ENCODE peak calls at places on chromosomes 3 and 15, in four cellular contexts. W is GM12878, U is A549, M is HepG2. N is an unnamed sample.

GRCh38 chr15:63191895-63192603 is 2.6 kb downstream of the RAB8B start:
- DNase-seq in W (peak), U (no peak), M (no peak), N (peak)

GRCh38 chr3:177443469-177443868 is 246.2 kb upstream of the TBL1XR1 start:
- DNase-seq in W (no peak), U (no peak), M (peak), N (no peak)

GRCh38 chr3:113247664-113248458 is 36.5 kb downstream of the BOC start:
- DNase-seq in W (no peak), U (no peak), M (no peak), N (no peak)

GRCh38 chr3:193168911-193169310 is 72.1 kb upstream of the PLAAT1 start:
- DNase-seq in W (no peak), U (no peak), M (no peak), N (no peak)

GRCh38 chr3:136818851-136819783 is at the start of gene SLC35G2:
- DNase-seq in W (no peak), U (peak), M (peak), N (peak)

GRCh38 chr15:61057830-61058529 is 171.1 kb downstream of the RORA start:
- DNase-seq in W (no peak), U (no peak), M (no peak), N (no peak)

GRCh38 chr3:187150599-187150998 is 11.3 kb upstream of the RPL39L start:
- DNase-seq in W (no peak), U (no peak), M (peak), N (peak)

GRCh38 chr3:172522871-172523818 is at the start of gene TNFSF10:
- DNase-seq in W (peak), U (no peak), M (peak), N (no peak)

GRCh38 chr3:186519021-186519658 is 25.0 kb downstream of the CRYGS start:
- DNase-seq in W (peak), U (no peak), M (no peak), N (no peak)

GRCh38 chr3:179555604-179556003 is 7.1 kb upstream of the ACTL6A start:
- DNase-seq in W (no peak), U (no peak), M (no peak), N (no peak)
- TF ChIP-seq CHD4 in W (no peak), U (no peak), M (no peak), N (no peak)

GRCh38 chr3:188319569-188319968 is 165.6 kb downstream of the LPP start:
- DNase-seq in W (no peak), U (no peak), M (peak), N (no peak)

GRCh38 chr3:188321258-188321657 is 167.3 kb downstream of the LPP start:
- DNase-seq in W (no peak), U (no peak), M (no peak), N (no peak)

GRCh38 chr3:188323067-188323842 is 169.3 kb downstream of the LPP start:
- DNase-seq in W (no peak), U (no peak), M (no peak), N (no peak)

GRCh38 chr3:188320757-188321156 is 166.8 kb downstream of the LPP start:
- DNase-seq in W (no peak), U (no peak), M (no peak), N (no peak)

GRCh38 chr3:188322135-188322892 is 168.4 kb downstream of the LPP start:
- DNase-seq in W (no peak), U (no peak), M (no peak), N (no peak)
- TF ChIP-seq CHD4 in W (no peak), U (no peak), M (no peak), N (no peak)

GRCh38 chr15:71940004-71940588 is 129.7 kb downstream of the NR2E3 start:
- DNase-seq in W (peak), U (no peak), M (no peak), N (no peak)
- TF ChIP-seq CHD4 in W (no peak), U (no peak), M (no peak), N (no peak)

GRCh38 chr15:68426149-68426548 is 5.8 kb downstream of the ITGA11 start:
- DNase-seq in W (no peak), U (no peak), M (no peak), N (no peak)
- TF ChIP-seq CHD4 in W (no peak), U (no peak), M (no peak), N (no peak)

GRCh38 chr3:195549931-195550519 is 6.9 kb upstream of the PPP1R2 start:
- DNase-seq in W (peak), U (no peak), M (peak), N (no peak)

GRCh38 chr3:195550723-195551122 is 7.6 kb upstream of the PPP1R2 start:
- DNase-seq in W (no peak), U (no peak), M (peak), N (no peak)

GRCh38 chr3:195548046-195548445 is 4.9 kb upstream of the PPP1R2 start:
- DNase-seq in W (no peak), U (no peak), M (no peak), N (no peak)

GRCh38 chr3:195549001-195549400 is 5.9 kb upstream of the PPP1R2 start:
- DNase-seq in W (no peak), U (no peak), M (no peak), N (no peak)

GRCh38 chr3:195548496-195548895 is 5.4 kb upstream of the PPP1R2 start:
- DNase-seq in W (no peak), U (no peak), M (peak), N (no peak)
- TF ChIP-seq CHD4 in W (no peak), U (no peak), M (no peak), N (no peak)

GRCh38 chr15:43493687-43494472 is 924 bp upstream of the TP53BP1 start:
- DNase-seq in W (no peak), U (no peak), M (no peak), N (peak)

GRCh38 chr15:43487271-43487895 is 5.6 kb downstream of the TP53BP1 start:
- DNase-seq in W (no peak), U (no peak), M (no peak), N (no peak)

GRCh38 chr15:43488790-43489585 is 4.0 kb downstream of the TP53BP1 start:
- DNase-seq in W (no peak), U (no peak), M (no peak), N (no peak)

GRCh38 chr15:43492673-43493601 is at the start of gene TP53BP1:
- DNase-seq in W (peak), U (peak), M (peak), N (peak)

DNA sequence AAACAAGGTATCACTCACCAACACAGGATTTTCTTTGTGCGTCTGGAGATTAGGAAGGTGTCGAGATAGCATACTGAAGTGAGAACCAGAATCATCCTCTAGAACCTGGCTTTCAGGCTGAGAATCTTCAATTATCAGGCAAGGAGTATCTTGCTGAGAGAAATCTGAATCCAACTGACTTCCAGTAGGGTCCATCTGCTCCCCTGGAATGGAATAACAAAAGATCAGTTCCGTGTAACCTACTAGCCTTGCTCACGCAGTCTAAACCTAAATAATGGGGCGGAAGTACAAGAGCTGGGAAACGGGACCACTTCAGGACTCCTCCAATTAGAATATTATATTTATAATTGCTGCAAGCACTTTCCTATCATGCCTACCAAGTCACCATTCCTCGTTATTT is 690 bp downstream of the TP53BP1 start:
- DNase-seq in W (no peak), U (no peak), M (no peak), N (no peak)
- TF ChIP-seq CHD4 in W (no peak), U (no peak), M (no peak), N (no peak)

DNA sequence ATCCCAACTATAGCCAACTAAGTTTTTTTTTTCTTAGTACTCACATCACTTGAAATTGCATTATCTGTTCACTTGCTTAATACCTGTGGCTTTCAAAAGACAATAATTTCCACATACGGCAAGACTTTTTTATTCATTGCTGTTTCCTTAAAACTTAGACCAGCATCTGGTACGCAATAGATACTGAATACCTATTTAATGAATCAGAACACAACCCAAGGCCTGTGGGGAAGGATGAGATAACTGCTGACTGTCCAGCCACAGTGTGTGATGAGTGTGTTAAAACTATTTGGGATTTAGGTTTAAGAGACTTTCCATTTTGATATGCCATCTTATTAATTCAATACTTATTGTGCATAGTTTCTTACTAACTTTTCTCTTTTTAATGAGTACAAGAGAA is 988.7 kb downstream of the NTRK3 start:
- DNase-seq in W (no peak), U (no peak), M (no peak), N (no peak)
- TF ChIP-seq CHD4 in W (no peak), U (no peak), M (no peak), N (no peak)

GRCh38 chr3:24495334-24495994 is 814 bp upstream of the THRB start:
- DNase-seq in W (no peak), U (peak), M (peak), N (peak)
- TF ChIP-seq CHD4 in W (no peak), U (no peak), M (no peak), N (no peak)

GRCh38 chr3:133209871-133210550 is 171.8 kb downstream of the TMEM108 start:
- DNase-seq in W (peak), U (no peak), M (no peak), N (no peak)
- TF ChIP-seq CHD4 in W (no peak), U (no peak), M (no peak), N (no peak)

DNA sequence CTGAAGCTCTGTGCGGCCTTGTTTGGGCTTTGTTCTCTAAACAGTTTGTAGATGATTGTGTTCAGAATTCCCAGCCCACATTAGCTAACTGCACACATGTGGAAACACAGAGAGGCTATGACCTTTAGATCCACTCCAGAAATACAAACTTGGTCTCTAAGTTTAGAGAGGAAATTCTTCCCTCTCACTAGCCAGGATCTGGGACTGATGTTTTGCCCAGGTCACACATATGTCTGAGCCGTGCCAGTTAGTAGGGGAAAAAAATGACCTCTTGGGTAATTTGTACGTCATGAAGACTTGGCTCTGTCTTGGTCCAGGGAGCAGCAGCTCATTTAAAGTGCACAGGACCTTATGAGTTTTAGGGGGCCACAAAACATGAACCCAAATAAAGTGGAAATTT is 223.1 kb downstream of the RBMS3 start:
- DNase-seq in W (no peak), U (no peak), M (no peak), N (no peak)
- TF ChIP-seq CHD4 in W (no peak), U (no peak), M (no peak), N (no peak)

N was measured in K562.